ENCODE peak calls at places on chromosomes 6 and 20, in seven cellular contexts. Q is HepG2, N is endothelial cell of umbilical vein, D is esophagus muscularis mucosa, O is upper lobe of left lung, G is GM12878, M is Panc1. Z is an unnamed sample.
A peak's percentile ranks its signal among the peaks of the same experiment; 100 is the strongest.

GRCh38 chr20:8656335-8656734 is 412.6 kb upstream of the PLCB4 start:
- DNase-seq in Q (peak; percentile 14), N (peak; percentile 95), D (no peak), O (no peak), G (no peak), M (no peak), Z (no peak)

GRCh38 chr6:6915813-6916547 is 191.8 kb upstream of the RREB1 start:
- DNase-seq in Q (no peak), N (peak; percentile 8), D (no peak), O (peak; percentile 64), G (no peak), M (no peak), Z (no peak)

GRCh38 chr20:59933849-59934585 is 580 bp upstream of the SYCP2 start:
- DNase-seq in Q (peak; percentile 49), N (peak; percentile 56), D (no peak), O (peak; percentile 89), G (no peak), M (peak; percentile 53), Z (peak; percentile 85)

GRCh38 chr20:41425180-41425884 is 58.7 kb upstream of the EMILIN3 start:
- DNase-seq in Q (peak; percentile 86), N (no peak), D (no peak), O (no peak), G (no peak), M (no peak), Z (no peak)

GRCh38 chr6:11744753-11745152 is 33.9 kb downstream of the ADTRP start:
- DNase-seq in Q (no peak), N (peak; percentile 45), D (no peak), O (peak; percentile 54), G (no peak), M (no peak), Z (peak; percentile 43)

GRCh38 chr6:54801669-54802068 is 44.9 kb upstream of the FAM83B start:
- DNase-seq in Q (no peak), N (peak; percentile 30), D (no peak), O (no peak), G (no peak), M (peak; percentile 10), Z (no peak)

GRCh38 chr6:107786179-107786578 is 37.9 kb downstream of the SCML4 start:
- DNase-seq in Q (no peak), N (no peak), D (no peak), O (no peak), G (no peak), M (no peak), Z (no peak)

GRCh38 chr6:42507901-42508300 is 55.9 kb upstream of the UBR2 start:
- DNase-seq in Q (no peak), N (no peak), D (no peak), O (no peak), G (no peak), M (no peak), Z (no peak)

GRCh38 chr6:107972413-107973096 is 14.5 kb upstream of the SEC63 start:
- DNase-seq in Q (peak; percentile 65), N (no peak), D (no peak), O (no peak), G (no peak), M (no peak), Z (no peak)

GRCh38 chr6:36947570-36948351 is 6.8 kb upstream of the PI16 start:
- DNase-seq in Q (no peak), N (no peak), D (no peak), O (peak; percentile 18), G (no peak), M (no peak), Z (no peak)

GRCh38 chr20:60034231-60035110 is 76.2 kb downstream of the CDH26 start:
- DNase-seq in Q (peak; percentile 20), N (no peak), D (peak; percentile 89), O (no peak), G (no peak), M (no peak), Z (no peak)

GRCh38 chr6:15776458-15776980 is 113.7 kb upstream of the DTNBP1 start:
- DNase-seq in Q (no peak), N (no peak), D (no peak), O (no peak), G (peak; percentile 55), M (no peak), Z (no peak)

GRCh38 chr6:135115411-135116293 is 61.0 kb upstream of the HBS1L start:
- DNase-seq in Q (no peak), N (no peak), D (no peak), O (no peak), G (no peak), M (no peak), Z (no peak)

GRCh38 chr6:33073431-33073871 is at the start of gene HLA-DPA1:
- DNase-seq in Q (no peak), N (no peak), D (peak; percentile 90), O (peak; percentile 75), G (peak; percentile 97), M (no peak), Z (peak; percentile 63)

GRCh38 chr6:24761851-24762250 is 12.9 kb upstream of the GMNN start:
- DNase-seq in Q (no peak), N (no peak), D (no peak), O (no peak), G (no peak), M (no peak), Z (no peak)

GRCh38 chr20:44097521-44098255 is 89.3 kb downstream of the JPH2 start:
- DNase-seq in Q (peak; percentile 31), N (no peak), D (no peak), O (no peak), G (no peak), M (no peak), Z (no peak)

DNA sequence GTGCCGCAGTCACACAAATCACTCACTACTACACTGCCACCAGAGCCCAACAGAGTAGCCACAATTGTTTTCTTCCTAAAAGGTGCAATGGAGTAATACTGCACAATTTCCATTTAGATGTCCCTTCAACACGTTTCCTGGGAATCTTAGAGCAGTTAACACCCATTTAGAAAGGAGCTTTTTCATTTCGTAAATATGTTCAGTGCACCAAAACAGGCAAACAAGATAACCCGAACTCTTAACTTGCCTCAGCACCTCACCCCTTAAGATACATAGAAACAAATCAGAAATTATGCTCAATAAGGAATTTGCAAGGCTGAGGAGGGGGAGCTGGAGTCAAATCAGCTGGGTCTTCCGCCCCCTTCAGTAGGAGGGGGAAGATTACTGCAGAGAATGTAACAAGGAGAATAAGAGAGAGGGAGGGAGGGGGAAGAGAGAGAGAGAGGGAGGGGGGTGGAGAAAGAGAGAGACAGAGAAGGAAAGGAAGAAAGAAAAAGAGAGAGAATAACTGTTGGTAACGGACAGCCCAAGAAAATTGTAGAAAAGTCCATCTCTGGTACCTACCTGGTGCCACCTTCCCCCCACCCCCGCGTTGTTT is 155.4 kb downstream of the BCAS1 start:
- DNase-seq in Q (no peak), N (peak; percentile 39), D (no peak), O (no peak), G (no peak), M (no peak), Z (no peak)
- H3K4me1 ChIP-seq in Q (peaks cover 48% of the 10 kb centered on the region), N (peaks cover 30% of the 10 kb centered on the region), D (peaks cover 35% of the 10 kb centered on the region), O (peaks cover 30% of the 10 kb centered on the region), G (peaks cover 31% of the 10 kb centered on the region), M (peaks cover 60% of the 10 kb centered on the region), Z (peaks cover 35% of the 10 kb centered on the region)

GRCh38 chr6:43847741-43848630 is 78.0 kb downstream of the VEGFA start:
- DNase-seq in Q (no peak), N (no peak), D (no peak), O (no peak), G (no peak), M (no peak), Z (no peak)
- TF ChIP-seq POLR2AphosphoS5 in Q (no peak), N (no peak), D (no peak), O (no peak), G (no peak), M (no peak), Z (no peak)

GRCh38 chr20:37352611-37352980 is 6.7 kb downstream of the SRC start:
- DNase-seq in Q (no peak), N (no peak), D (no peak), O (no peak), G (no peak), M (no peak), Z (no peak)

GRCh38 chr20:37351689-37352610 is 6.0 kb downstream of the SRC start:
- DNase-seq in Q (no peak), N (no peak), D (no peak), O (no peak), G (no peak), M (no peak), Z (no peak)

GRCh38 chr20:37348643-37349516 is 2.9 kb downstream of the SRC start:
- DNase-seq in Q (no peak), N (no peak), D (no peak), O (no peak), G (no peak), M (no peak), Z (no peak)

GRCh38 chr20:37349517-37350491 is 3.9 kb downstream of the SRC start:
- DNase-seq in Q (no peak), N (no peak), D (no peak), O (peak; percentile 75), G (no peak), M (no peak), Z (peak; percentile 77)

GRCh38 chr20:37350655-37351574 is 5.0 kb downstream of the SRC start:
- DNase-seq in Q (no peak), N (no peak), D (no peak), O (no peak), G (no peak), M (no peak), Z (no peak)
- H3K4me1 ChIP-seq in Q (peaks cover 68% of the 10 kb centered on the region), N (peaks cover 11% of the 10 kb centered on the region), D (peaks cover 46% of the 10 kb centered on the region), O (peaks cover 5% of the 10 kb centered on the region), G (peaks cover under 1% of the 10 kb centered on the region), M (no peaks in the 10 kb centered on the region), Z (peaks cover 88% of the 10 kb centered on the region)

GRCh38 chr6:90237350-90237990 is 59.2 kb downstream of the BACH2 start:
- DNase-seq in Q (no peak), N (no peak), D (no peak), O (no peak), G (no peak), M (no peak), Z (no peak)

GRCh38 chr6:90230547-90231240 is 65.9 kb downstream of the BACH2 start:
- DNase-seq in Q (no peak), N (peak; percentile 79), D (no peak), O (no peak), G (no peak), M (no peak), Z (no peak)

GRCh38 chr6:90231308-90231707 is 65.3 kb downstream of the BACH2 start:
- DNase-seq in Q (no peak), N (peak; percentile 28), D (no peak), O (no peak), G (no peak), M (no peak), Z (no peak)

GRCh38 chr6:90231798-90232197 is 64.8 kb downstream of the BACH2 start:
- DNase-seq in Q (no peak), N (no peak), D (no peak), O (no peak), G (no peak), M (no peak), Z (no peak)

GRCh38 chr6:90233994-90234393 is 62.6 kb downstream of the BACH2 start:
- DNase-seq in Q (no peak), N (no peak), D (no peak), O (no peak), G (no peak), M (no peak), Z (no peak)
- TF ChIP-seq POLR2AphosphoS5 in Q (no peak), N (no peak), D (no peak), O (no peak), G (no peak), M (no peak), Z (no peak)

GRCh38 chr6:144345451-144345850 is 60.3 kb downstream of the UTRN start:
- DNase-seq in Q (no peak), N (no peak), D (peak; percentile 50), O (no peak), G (no peak), M (no peak), Z (no peak)
- H3K4me1 ChIP-seq in Q (peaks cover 99% of the 10 kb centered on the region), N (peaks cover 81% of the 10 kb centered on the region), D (peaks cover 65% of the 10 kb centered on the region), O (peaks cover 78% of the 10 kb centered on the region), G (peaks cover 41% of the 10 kb centered on the region), M (peaks cover 51% of the 10 kb centered on the region), Z (peaks cover 58% of the 10 kb centered on the region)

GRCh38 chr6:43627008-43627825 is 1.8 kb downstream of the GTPBP2 start:
- DNase-seq in Q (peak; percentile 89), N (peak; percentile 92), D (peak; percentile 97), O (peak; percentile 92), G (peak; percentile 23), M (peak; percentile 90), Z (peak; percentile 79)
- TF ChIP-seq POLR2AphosphoS5 in Q (peak; percentile 37), N (peak; percentile 44), D (peak; percentile 48), O (peak; percentile 64), G (no peak), M (no peak), Z (peak; percentile 48)